ENCODE peak calls at places on chromosomes 12 and 14, in nine cellular contexts. Z is psoas muscle, N is brain microvascular endothelial cell, M is lung, L is fibroblast of pulmonary artery, W is A549, A is stomach, U is hepatocyte, E is IMR-90. T is an unnamed sample.

GRCh38 chr12:40738856-40739255 is 46.6 kb downstream of the CNTN1 start:
- DNase-seq in Z (no peak), N (no peak), M (no peak), L (no peak), W (no peak), A (no peak), U (no peak), E (no peak), T (no peak)

GRCh38 chr14:100662850-100663527 is 63.7 kb upstream of the DLK1 start:
- DNase-seq in Z (peak; percentile 78), N (peak; percentile 54), M (peak; percentile 70), L (peak; percentile 75), W (peak; percentile 77), A (peak; percentile 71), U (peak; percentile 79), E (peak; percentile 61), T (peak; percentile 51)

GRCh38 chr12:24820872-24821271 is 128.0 kb downstream of the BCAT1 start:
- DNase-seq in Z (no peak), N (peak; percentile 72), M (no peak), L (peak; percentile 74), W (no peak), A (no peak), U (peak; percentile 11), E (peak; percentile 75), T (no peak)

GRCh38 chr14:44404021-44404420 is 103.1 kb downstream of the FSCB start:
- DNase-seq in Z (no peak), N (no peak), M (no peak), L (peak; percentile 33), W (no peak), A (no peak), U (no peak), E (no peak), T (peak; percentile 34)

GRCh38 chr12:57119294-57119693 is 8.1 kb upstream of the STAT6 start:
- DNase-seq in Z (no peak), N (no peak), M (no peak), L (no peak), W (no peak), A (no peak), U (no peak), E (no peak), T (no peak)

GRCh38 chr12:54125950-54126695 is 62.7 kb downstream of the SMUG1 start:
- DNase-seq in Z (peak; percentile 65), N (no peak), M (no peak), L (no peak), W (no peak), A (peak; percentile 75), U (no peak), E (no peak), T (peak; percentile 8)

GRCh38 chr12:94092516-94093241 is 55.7 kb upstream of the PLXNC1 start:
- DNase-seq in Z (peak; percentile 57), N (peak; percentile 36), M (no peak), L (peak; percentile 87), W (no peak), A (no peak), U (no peak), E (peak; percentile 25), T (no peak)

GRCh38 chr14:89202413-89202812 is 214.6 kb downstream of the FOXN3 start:
- DNase-seq in Z (no peak), N (no peak), M (no peak), L (no peak), W (no peak), A (no peak), U (no peak), E (no peak), T (no peak)

GRCh38 chr14:42532194-42532593 is 925.5 kb downstream of the LRFN5 start:
- DNase-seq in Z (no peak), N (no peak), M (no peak), L (no peak), W (no peak), A (no peak), U (no peak), E (no peak), T (no peak)

GRCh38 chr12:107929436-107929835 is 154.9 kb downstream of the ASCL4 start:
- DNase-seq in Z (no peak), N (peak; percentile 12), M (no peak), L (peak; percentile 22), W (peak; percentile 35), A (no peak), U (peak; percentile 32), E (peak; percentile 10), T (no peak)

GRCh38 chr14:81406863-81407262 is 6.7 kb upstream of the STON2 start:
- DNase-seq in Z (peak; percentile 78), N (peak; percentile 28), M (no peak), L (peak; percentile 23), W (no peak), A (no peak), U (peak; percentile 48), E (peak; percentile 1), T (peak; percentile 67)

GRCh38 chr14:86574026-86574777 is 1044.3 kb downstream of the FLRT2 start:
- DNase-seq in Z (no peak), N (peak; percentile 38), M (no peak), L (peak; percentile 59), W (no peak), A (no peak), U (no peak), E (peak; percentile 79), T (no peak)

GRCh38 chr14:73785834-73786631 is 65.6 kb upstream of the PTGR2 start:
- DNase-seq in Z (peak; percentile 91), N (peak; percentile 78), M (peak; percentile 83), L (peak; percentile 97), W (peak; percentile 60), A (peak; percentile 79), U (peak; percentile 86), E (peak; percentile 96), T (peak; percentile 74)
- TF ChIP-seq CTCF in Z (peak; percentile 28), N (peak; percentile 43), M (no peak), L (peak; percentile 26), W (no peak), A (no peak), U (peak; percentile 3), E (peak; percentile 29), T (peak; percentile 25)

GRCh38 chr14:52960627-52961026 is 9.8 kb upstream of the FERMT2 start:
- DNase-seq in Z (no peak), N (no peak), M (no peak), L (no peak), W (no peak), A (no peak), U (no peak), E (no peak), T (peak; percentile 23)
- TF ChIP-seq CTCF in Z (no peak), N (no peak), M (no peak), L (no peak), W (no peak), A (no peak), U (no peak), E (no peak), T (no peak)

DNA sequence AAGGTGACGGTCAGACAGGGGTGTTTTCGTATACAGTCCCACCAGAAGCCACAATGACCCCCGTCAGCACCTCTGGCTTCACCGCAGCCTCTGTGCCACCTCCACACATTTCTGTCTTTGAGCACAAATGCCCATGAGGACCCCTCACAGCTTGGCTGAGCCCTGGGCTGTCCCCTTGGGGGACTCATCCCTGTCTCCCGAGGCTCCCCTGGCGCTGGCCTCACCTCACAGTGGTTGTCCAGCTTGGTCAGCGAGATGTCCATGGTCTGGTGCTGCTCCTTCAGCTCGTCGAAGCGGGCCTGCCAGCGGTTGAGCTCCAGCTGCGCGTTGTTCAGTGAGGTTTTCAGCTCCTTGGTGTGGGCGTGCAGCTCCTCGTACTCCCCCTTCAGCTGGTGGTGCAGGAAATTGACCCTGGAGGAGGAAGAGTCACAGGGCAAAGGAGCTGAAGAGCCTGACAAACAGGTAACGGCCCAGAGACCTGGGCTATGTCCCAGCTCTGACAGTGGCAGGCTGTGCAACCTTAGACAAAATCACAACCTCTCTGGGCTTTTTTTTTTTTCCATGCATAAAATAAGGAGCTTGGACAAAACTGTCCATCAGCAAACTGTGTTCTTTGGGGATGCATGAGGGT is 52.7 kb upstream of the GPR68 start:
- DNase-seq in Z (no peak), N (no peak), M (no peak), L (no peak), W (no peak), A (no peak), U (no peak), E (no peak), T (no peak)
- TF ChIP-seq CTCF in Z (no peak), N (no peak), M (no peak), L (no peak), W (no peak), A (no peak), U (no peak), E (no peak), T (no peak)

GRCh38 chr14:57182760-57183503 is 85.8 kb downstream of the EXOC5 start:
- DNase-seq in Z (no peak), N (no peak), M (no peak), L (peak; percentile 18), W (no peak), A (no peak), U (peak; percentile 18), E (peak; percentile 2), T (peak; percentile 16)
- TF ChIP-seq CTCF in Z (no peak), N (peak; percentile 59), M (no peak), L (peak; percentile 40), W (peak; percentile 43), A (no peak), U (peak; percentile 62), E (peak; percentile 31), T (no peak)

GRCh38 chr12:113835913-113836312 is 130.2 kb downstream of the RBM19 start:
- DNase-seq in Z (no peak), N (no peak), M (no peak), L (no peak), W (no peak), A (no peak), U (no peak), E (no peak), T (no peak)
- TF ChIP-seq CTCF in Z (no peak), N (no peak), M (no peak), L (no peak), W (no peak), A (no peak), U (no peak), E (no peak), T (no peak)

GRCh38 chr14:71166434-71166833 is 259.2 kb downstream of the PCNX1 start:
- DNase-seq in Z (no peak), N (peak; percentile 74), M (no peak), L (peak; percentile 93), W (peak; percentile 30), A (no peak), U (peak; percentile 65), E (peak; percentile 85), T (peak; percentile 6)
- TF ChIP-seq CTCF in Z (no peak), N (peak; percentile 99), M (no peak), L (no peak), W (peak; percentile 30), A (no peak), U (peak; percentile 58), E (peak; percentile 93), T (peak; percentile 48)

DNA sequence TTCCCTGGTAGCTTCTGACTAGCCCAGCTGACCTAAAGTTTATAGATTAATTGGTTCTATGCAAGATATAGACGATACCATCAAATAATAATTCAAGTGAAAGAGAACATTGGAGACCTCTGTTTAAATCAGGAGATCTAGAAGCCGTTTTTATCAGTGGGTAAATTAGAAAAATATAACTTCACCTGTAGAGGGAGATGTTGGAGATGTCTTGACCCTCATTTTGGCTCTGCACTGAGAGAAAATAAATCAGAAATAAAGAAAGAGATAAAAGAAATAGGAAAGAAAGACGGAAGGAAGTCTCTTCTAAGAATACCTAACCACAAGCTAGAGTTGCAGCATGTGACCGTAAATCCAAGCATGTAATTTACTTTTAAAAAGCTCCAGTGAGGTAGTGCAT is 684.5 kb downstream of the C12orf50 start:
- DNase-seq in Z (no peak), N (no peak), M (no peak), L (peak; percentile 13), W (no peak), A (no peak), U (no peak), E (no peak), T (no peak)
- TF ChIP-seq CTCF in Z (no peak), N (peak; percentile 33), M (no peak), L (peak; percentile 21), W (peak; percentile 30), A (no peak), U (peak; percentile 30), E (peak; percentile 30), T (no peak)